ENCODE peak calls at places on chromosomes 16 and 17, in eight cellular contexts. O is tibial artery; Q is CD8-positive, alpha-beta T cell; L is HCT116; F is brain microvascular endothelial cell; S is endodermal cell; B is prostate gland; N is upper lobe of right lung. V is an unnamed sample.

GRCh38 chr16:2687531-2688308 is 5.4 kb downstream of the KCTD5 start:
- DNase-seq in N (peak), F (no peak), Q (no peak), S (no peak), L (no peak), O (no peak), B (no peak), V (peak)

GRCh38 chr17:78974635-78975591 is 4.8 kb downstream of the LGALS3BP start:
- DNase-seq in Q (no peak), S (peak), N (peak), O (peak), L (peak), F (peak), B (peak), V (peak)

GRCh38 chr16:24013733-24014645 is 178.2 kb downstream of the PRKCB start:
- DNase-seq in N (no peak), O (no peak), S (no peak), B (no peak), Q (peak), L (no peak), F (no peak), V (no peak)

GRCh38 chr17:78184868-78185267 is 2.0 kb downstream of the TK1 start:
- DNase-seq in S (no peak), Q (no peak), O (no peak), L (no peak), F (no peak), N (no peak), B (peak), V (no peak)

GRCh38 chr17:77619851-77620250 is 338.7 kb upstream of the TNRC6C start:
- DNase-seq in N (no peak), B (no peak), Q (no peak), L (no peak), F (peak), O (no peak), S (peak), V (no peak)

GRCh38 chr16:57270221-57271062 is 14.0 kb downstream of the PLLP start:
- DNase-seq in L (no peak), F (no peak), S (peak), N (no peak), O (no peak), Q (no peak), B (no peak), V (peak)

GRCh38 chr17:68955181-68955841 is at the start of gene ABCA8:
- DNase-seq in B (no peak), S (no peak), Q (no peak), O (peak), N (no peak), L (no peak), F (peak), V (no peak)

GRCh38 chr16:11167581-11167980 is 88.4 kb downstream of the SOCS1 start:
- DNase-seq in O (no peak), S (no peak), Q (no peak), F (no peak), B (no peak), N (no peak), L (no peak), V (no peak)

GRCh38 chr17:72219136-72219823 is 98.5 kb downstream of the SOX9 start:
- DNase-seq in Q (no peak), F (no peak), S (peak), O (no peak), B (no peak), N (no peak), L (no peak), V (no peak)

GRCh38 chr16:17105239-17105721 is 365.5 kb downstream of the XYLT1 start:
- DNase-seq in S (no peak), Q (no peak), L (no peak), F (no peak), B (no peak), O (no peak), N (no peak), V (no peak)

GRCh38 chr17:6456914-6457687 is 12.8 kb downstream of the PIMREG start:
- DNase-seq in Q (no peak), N (peak), B (no peak), F (peak), O (no peak), S (peak), L (no peak), V (no peak)

GRCh38 chr16:74592847-74593246 is 14.1 kb downstream of the GLG1 start:
- DNase-seq in F (no peak), L (no peak), B (no peak), Q (no peak), N (no peak), O (no peak), S (no peak), V (no peak)

GRCh38 chr16:27455700-27456099 is 53.7 kb downstream of the IL21R start:
- DNase-seq in O (no peak), S (no peak), B (no peak), Q (no peak), L (no peak), N (no peak), F (peak), V (no peak)

GRCh38 chr17:77611791-77612466 is 346.6 kb upstream of the TNRC6C start:
- DNase-seq in Q (no peak), B (no peak), S (no peak), F (no peak), O (no peak), L (no peak), N (peak), V (peak)

GRCh38 chr17:35376245-35376644 is 2.8 kb upstream of the SLFN11 start:
- DNase-seq in F (no peak), L (no peak), B (no peak), S (no peak), Q (no peak), N (no peak), O (no peak), V (no peak)

GRCh38 chr17:4433515-4434031 is at the start of gene SPNS3:
- DNase-seq in B (no peak), S (no peak), O (no peak), N (no peak), Q (peak), F (no peak), L (no peak), V (no peak)

GRCh38 chr17:81277421-81277820 is 17.7 kb downstream of the SLC38A10 start:
- DNase-seq in N (peak), B (peak), Q (no peak), L (no peak), F (no peak), S (no peak), O (no peak), V (no peak)

GRCh38 chr16:2231016-2231931 is 5.0 kb upstream of the DNASE1L2 start:
- DNase-seq in O (no peak), B (no peak), S (no peak), N (no peak), L (no peak), F (no peak), Q (no peak), V (no peak)

GRCh38 chr17:28473542-28473941 is at the start of gene SLC13A2:
- DNase-seq in S (peak), N (no peak), F (no peak), B (no peak), L (no peak), Q (no peak), O (no peak), V (no peak)

GRCh38 chr17:38674013-38674748 is 576 bp downstream of the EPOP start:
- DNase-seq in Q (peak), O (no peak), F (no peak), L (no peak), B (no peak), S (peak), N (peak), V (no peak)

GRCh38 chr17:57424777-57425188 is 168.5 kb downstream of the MSI2 start:
- DNase-seq in O (no peak), N (peak), S (peak), L (peak), F (peak), Q (no peak), B (no peak), V (no peak)

GRCh38 chr17:37791434-37791833 is 46.6 kb upstream of the HNF1B start:
- DNase-seq in O (no peak), S (peak), N (no peak), B (no peak), F (no peak), Q (peak), L (no peak), V (no peak)

GRCh38 chr17:28948342-28948741 is 3.0 kb downstream of the PHF12 start:
- DNase-seq in O (no peak), N (no peak), F (no peak), Q (no peak), S (no peak), B (no peak), L (no peak), V (no peak)

GRCh38 chr16:3954411-3954921 is 74.0 kb upstream of the CREBBP start:
- DNase-seq in Q (no peak), B (no peak), L (no peak), O (no peak), S (no peak), N (peak), F (no peak), V (peak)

GRCh38 chr17:43936434-43936833 is 5.8 kb downstream of the PPY start:
- DNase-seq in S (no peak), B (no peak), F (no peak), L (no peak), O (no peak), N (no peak), Q (no peak), V (no peak)

GRCh38 chr17:46910179-46910927 is 12.6 kb upstream of the GOSR2 start:
- DNase-seq in L (no peak), Q (no peak), B (no peak), F (no peak), S (no peak), O (no peak), N (no peak), V (no peak)

GRCh38 chr17:46916211-46916610 is 6.7 kb upstream of the GOSR2 start:
- DNase-seq in S (no peak), L (no peak), N (no peak), B (no peak), O (no peak), F (no peak), Q (no peak), V (no peak)

GRCh38 chr17:46908352-46908751 is 14.6 kb upstream of the GOSR2 start:
- DNase-seq in Q (no peak), L (no peak), S (no peak), F (no peak), B (no peak), N (no peak), O (no peak), V (no peak)

GRCh38 chr17:46915596-46915995 is 7.4 kb upstream of the GOSR2 start:
- DNase-seq in B (no peak), S (no peak), F (no peak), L (no peak), O (no peak), N (no peak), Q (no peak), V (no peak)

DNA sequence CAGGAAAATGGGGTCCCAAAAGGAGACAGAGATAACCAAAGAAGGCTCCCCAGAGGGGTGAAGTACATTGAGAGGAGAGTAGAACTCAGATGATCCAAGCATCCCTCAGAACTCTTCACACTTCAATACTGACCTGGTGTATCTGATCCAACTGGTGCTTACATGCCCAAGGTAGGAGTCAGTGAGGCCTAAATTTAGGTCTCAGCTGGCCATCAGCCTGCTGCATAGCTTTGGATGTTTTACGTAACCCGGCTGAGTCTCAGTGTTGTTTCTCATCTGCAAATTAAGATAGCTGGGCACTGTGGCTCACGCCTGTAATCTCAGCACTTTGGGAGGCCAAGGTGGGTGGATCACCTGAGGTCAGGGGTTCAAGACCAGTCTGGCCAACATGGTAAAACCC is 11.6 kb upstream of the GOSR2 start:
- DNase-seq in O (no peak), L (no peak), F (no peak), S (no peak), N (no peak), Q (no peak), B (no peak), V (no peak)
- TF ChIP-seq CTCF in O (no peak), L (no peak), F (no peak), S (no peak), N (no peak), Q (no peak), B (no peak), V (no peak)

GRCh38 chr16:646679-647172 is 2.4 kb upstream of the WDR90 start:
- DNase-seq in B (no peak), F (no peak), Q (no peak), L (no peak), O (no peak), N (no peak), S (no peak), V (no peak)
- H3K27ac ChIP-seq in B (no peak), F (no peak), Q (no peak), L (peak), O (no peak), N (no peak), S (no peak), V (no peak)

GRCh38 chr16:14003119-14003570 is 68.0 kb upstream of the MRTFB start:
- DNase-seq in N (peak), F (peak), B (peak), L (no peak), S (peak), Q (no peak), O (peak), V (peak)
- TF ChIP-seq CTCF in N (peak), F (peak), B (no peak), L (no peak), S (peak), Q (no peak), O (no peak), V (peak)

DNA sequence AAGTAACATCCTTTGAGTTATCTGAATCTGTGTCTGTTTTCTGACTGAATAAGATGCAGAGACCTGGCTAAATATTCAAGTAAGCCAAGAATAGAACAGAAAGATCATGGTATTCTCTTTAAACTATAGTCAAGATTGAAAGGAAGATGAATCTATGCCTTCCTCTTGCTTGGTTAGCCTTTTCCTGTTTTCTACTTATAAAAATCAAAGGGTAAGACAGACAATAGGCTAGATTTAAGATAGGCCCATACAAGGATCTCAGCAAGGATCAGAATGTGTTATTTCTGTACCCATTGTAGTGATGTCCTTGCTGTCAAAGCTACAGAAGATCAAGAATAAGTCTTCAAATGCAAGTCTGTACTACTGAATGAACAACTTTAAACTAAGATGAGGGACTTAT is 7.0 kb upstream of the CDR2 start:
- DNase-seq in F (no peak), O (no peak), S (no peak), Q (no peak), B (no peak), N (no peak), L (no peak), V (no peak)
- H3K27ac ChIP-seq in F (no peak), O (no peak), S (no peak), Q (peak), B (no peak), N (no peak), L (no peak), V (no peak)

GRCh38 chr16:14015948-14016347 is 55.2 kb upstream of the MRTFB start:
- DNase-seq in Q (no peak), N (no peak), L (no peak), O (peak), F (peak), B (no peak), S (no peak), V (no peak)
- TF ChIP-seq CTCF in Q (no peak), N (peak), L (no peak), O (no peak), F (no peak), B (no peak), S (no peak), V (no peak)

GRCh38 chr17:59811209-59811608 is 81.5 kb downstream of the TUBD1 start:
- DNase-seq in B (no peak), S (no peak), L (no peak), Q (no peak), F (no peak), N (no peak), O (no peak), V (no peak)

GRCh38 chr17:59812139-59812538 is 80.6 kb downstream of the TUBD1 start:
- DNase-seq in S (no peak), Q (no peak), O (no peak), F (no peak), N (no peak), B (no peak), L (no peak), V (no peak)

GRCh38 chr17:59810894-59811153 is 81.9 kb downstream of the TUBD1 start:
- DNase-seq in S (no peak), F (no peak), L (no peak), O (no peak), N (no peak), B (no peak), Q (no peak), V (no peak)

GRCh38 chr17:59814685-59815084 is 78.1 kb downstream of the TUBD1 start:
- DNase-seq in S (no peak), N (no peak), O (no peak), B (no peak), L (no peak), F (no peak), Q (no peak), V (no peak)

DNA sequence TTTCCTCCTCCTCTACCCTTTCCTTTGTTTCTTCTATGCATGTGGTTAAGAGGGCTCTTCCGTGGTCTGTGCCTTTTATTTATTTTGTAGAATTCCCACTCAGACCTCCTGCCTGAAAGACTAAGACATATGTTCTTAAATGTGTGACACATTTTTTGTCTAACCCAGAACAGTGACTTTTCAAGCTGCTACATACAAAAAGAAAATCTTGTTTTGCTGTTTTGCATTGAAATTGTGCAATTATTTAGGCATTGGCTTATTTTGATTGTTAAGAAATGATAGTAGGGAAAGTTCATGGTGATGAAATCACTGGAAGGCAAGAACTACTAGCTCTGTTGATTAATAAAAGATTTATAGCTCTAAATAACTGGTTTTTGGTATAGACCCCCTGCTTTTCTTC is 76.8 kb downstream of the TUBD1 start:
- DNase-seq in N (no peak), F (no peak), L (no peak), Q (no peak), B (no peak), S (no peak), O (no peak), V (no peak)
- H3K27ac ChIP-seq in N (no peak), F (peak), L (no peak), Q (no peak), B (no peak), S (no peak), O (no peak), V (peak)

GRCh38 chr17:55772086-55772485 is 21.2 kb downstream of the PCTP start:
- DNase-seq in B (no peak), N (no peak), S (no peak), L (no peak), O (no peak), F (no peak), Q (no peak), V (no peak)
- TF ChIP-seq CTCF in B (no peak), N (no peak), S (peak), L (peak), O (no peak), F (no peak), Q (no peak), V (no peak)

DNA sequence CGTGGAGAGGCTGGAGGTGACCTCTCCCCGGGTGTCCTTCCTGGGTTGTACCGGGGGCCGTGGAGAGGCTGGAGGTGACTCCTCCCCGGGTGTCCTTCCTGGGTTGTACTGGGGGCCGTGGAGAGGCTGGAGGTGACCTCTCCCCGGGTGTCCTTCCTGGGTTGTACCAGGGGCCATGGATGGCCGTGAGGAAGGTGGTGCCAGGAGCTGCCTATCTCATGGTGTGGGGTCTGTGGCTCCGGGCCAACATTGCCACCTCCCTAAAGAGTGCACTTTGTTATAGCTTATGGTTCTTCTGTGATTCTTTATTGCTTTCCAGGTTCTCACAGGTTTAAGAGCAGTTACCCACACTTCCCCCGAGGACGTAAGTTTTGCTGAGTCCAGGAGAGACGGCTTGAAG is 86.3 kb upstream of the ZNF750 start:
- DNase-seq in F (no peak), N (no peak), O (no peak), L (no peak), S (no peak), B (no peak), Q (no peak), V (no peak)
- H3K27ac ChIP-seq in F (no peak), N (no peak), O (no peak), L (no peak), S (no peak), B (no peak), Q (no peak), V (no peak)

GRCh38 chr17:9839433-9839832 is 13.7 kb downstream of the GLP2R start:
- DNase-seq in F (no peak), B (no peak), S (peak), Q (no peak), L (no peak), O (no peak), N (no peak), V (no peak)
- TF ChIP-seq CTCF in F (peak), B (no peak), S (peak), Q (no peak), L (peak), O (no peak), N (no peak), V (no peak)

V was measured in suprapubic skin.